ENCODE peak calls at places on chromosome 15, in ten cellular contexts. S is AG10803, H is fibroblast of lung, Z is endothelial cell, Q is IMR-90, L is OCI-LY7, J is GM12865, E is AG04450, M is lower leg skin, T is heart left ventricle. P is an unnamed sample.

GRCh38 chr15:75361361-75361988 is 6.9 kb downstream of the MAN2C1 start:
- DNase-seq in S (no peak), H (no peak), Z (no peak), Q (no peak), L (no peak), J (no peak), E (no peak), M (no peak), T (no peak), P (no peak)

GRCh38 chr15:58585668-58586461 is 154.1 kb downstream of the LIPC start:
- DNase-seq in S (no peak), H (no peak), Z (no peak), Q (no peak), L (peak), J (peak), E (no peak), M (no peak), T (no peak), P (no peak)

GRCh38 chr15:61275901-61276300 is 46.8 kb upstream of the RORA start:
- DNase-seq in S (no peak), H (no peak), Z (no peak), Q (no peak), L (no peak), J (no peak), E (no peak), M (no peak), T (no peak), P (peak)

GRCh38 chr15:53976844-53977392 is 1.3 kb upstream of the UNC13C start:
- DNase-seq in S (no peak), H (no peak), Z (peak), Q (no peak), L (no peak), J (peak), E (no peak), M (no peak), T (no peak), P (no peak)

GRCh38 chr15:66682865-66683264 is 19.2 kb upstream of the SMAD6 start:
- DNase-seq in S (peak), H (peak), Z (no peak), Q (peak), L (peak), J (peak), E (no peak), M (no peak), T (no peak), P (no peak)

GRCh38 chr15:68550498-68551295 is 28.1 kb upstream of the CORO2B start:
- DNase-seq in S (peak), H (peak), Z (peak), Q (peak), L (peak), J (peak), E (no peak), M (peak), T (peak), P (peak)

GRCh38 chr15:101478701-101479341 is 10.7 kb downstream of the PCSK6 start:
- DNase-seq in S (no peak), H (no peak), Z (no peak), Q (no peak), L (no peak), J (no peak), E (no peak), M (no peak), T (no peak), P (no peak)

GRCh38 chr15:65535192-65535591 is 4.9 kb downstream of the HACD3 start:
- DNase-seq in S (no peak), H (peak), Z (no peak), Q (peak), L (no peak), J (no peak), E (no peak), M (no peak), T (no peak), P (no peak)

GRCh38 chr15:69847625-69848024 is 250.1 kb downstream of the TLE3 start:
- DNase-seq in S (no peak), H (no peak), Z (no peak), Q (no peak), L (no peak), J (no peak), E (no peak), M (no peak), T (no peak), P (no peak)

GRCh38 chr15:79431636-79432344 is at the start of gene MINAR1:
- DNase-seq in S (peak), H (peak), Z (peak), Q (peak), L (no peak), J (no peak), E (no peak), M (no peak), T (no peak), P (peak)

GRCh38 chr15:43958894-43959330 is 132.1 kb downstream of the WDR76 start:
- DNase-seq in S (peak), H (peak), Z (no peak), Q (peak), L (no peak), J (no peak), E (peak), M (no peak), T (no peak), P (peak)

GRCh38 chr15:68498076-68498475 is 66.1 kb upstream of the ITGA11 start:
- DNase-seq in S (no peak), H (no peak), Z (no peak), Q (no peak), L (no peak), J (no peak), E (no peak), M (no peak), T (no peak), P (no peak)

GRCh38 chr15:33720952-33721351 is 247.3 kb upstream of the CHRM5 start:
- DNase-seq in S (peak), H (peak), Z (no peak), Q (peak), L (no peak), J (no peak), E (no peak), M (no peak), T (no peak), P (peak)

GRCh38 chr15:74042603-74043424 is 39.5 kb downstream of the GOLGA6A start:
- DNase-seq in S (no peak), H (no peak), Z (no peak), Q (no peak), L (no peak), J (no peak), E (no peak), M (no peak), T (no peak), P (no peak)

GRCh38 chr15:58433597-58434333 is 2.0 kb downstream of the LIPC start:
- DNase-seq in S (peak), H (no peak), Z (no peak), Q (no peak), L (no peak), J (no peak), E (no peak), M (no peak), T (no peak), P (peak)

GRCh38 chr15:48823237-48823636 is 12.4 kb upstream of the CEP152 start:
- DNase-seq in S (peak), H (peak), Z (no peak), Q (peak), L (no peak), J (no peak), E (no peak), M (no peak), T (no peak), P (peak)

GRCh38 chr15:28944286-28944685 is 58.5 kb downstream of the APBA2 start:
- DNase-seq in S (no peak), H (no peak), Z (no peak), Q (no peak), L (no peak), J (no peak), E (no peak), M (no peak), T (no peak), P (no peak)

GRCh38 chr15:64895285-64896065 is 16.2 kb upstream of the ANKDD1A start:
- DNase-seq in S (peak), H (no peak), Z (no peak), Q (peak), L (peak), J (peak), E (no peak), M (no peak), T (peak), P (peak)

GRCh38 chr15:41921167-41921566 is 27.3 kb upstream of the SPTBN5 start:
- DNase-seq in S (no peak), H (peak), Z (no peak), Q (peak), L (no peak), J (no peak), E (no peak), M (no peak), T (no peak), P (no peak)

GRCh38 chr15:35506272-35506870 is 39.6 kb downstream of the DPH6 start:
- DNase-seq in S (no peak), H (no peak), Z (no peak), Q (no peak), L (no peak), J (no peak), E (no peak), M (no peak), T (no peak), P (peak)

GRCh38 chr15:33145447-33145846 is 49.1 kb downstream of the FMN1 start:
- DNase-seq in S (no peak), H (no peak), Z (no peak), Q (no peak), L (no peak), J (no peak), E (no peak), M (peak), T (no peak), P (no peak)

GRCh38 chr15:78676424-78677110 is 35.6 kb upstream of the CHRNB4 start:
- DNase-seq in S (no peak), H (no peak), Z (no peak), Q (no peak), L (no peak), J (no peak), E (no peak), M (no peak), T (no peak), P (no peak)

GRCh38 chr15:70954176-70954575 is 61.5 kb downstream of the LRRC49 start:
- DNase-seq in S (peak), H (peak), Z (no peak), Q (no peak), L (no peak), J (no peak), E (no peak), M (no peak), T (no peak), P (no peak)

GRCh38 chr15:96042734-96043224 is 287.7 kb upstream of the NR2F2 start:
- DNase-seq in S (no peak), H (no peak), Z (no peak), Q (no peak), L (peak), J (peak), E (no peak), M (no peak), T (no peak), P (no peak)

GRCh38 chr15:83365370-83365938 is 81.0 kb upstream of the BNC1 start:
- DNase-seq in S (peak), H (peak), Z (peak), Q (peak), L (no peak), J (no peak), E (no peak), M (peak), T (peak), P (peak)

GRCh38 chr15:71203573-71204444 is 88.5 kb downstream of the THSD4 start:
- DNase-seq in S (peak), H (no peak), Z (no peak), Q (peak), L (no peak), J (no peak), E (no peak), M (no peak), T (no peak), P (no peak)

GRCh38 chr15:73265536-73266153 is 103.1 kb downstream of the HCN4 start:
- DNase-seq in S (peak), H (peak), Z (peak), Q (peak), L (peak), J (peak), E (peak), M (peak), T (no peak), P (peak)

GRCh38 chr15:93467327-93467726 is 378.3 kb upstream of the RGMA start:
- DNase-seq in S (no peak), H (peak), Z (no peak), Q (no peak), L (no peak), J (no peak), E (no peak), M (peak), T (peak), P (no peak)

GRCh38 chr15:91521996-91522395 is 331.5 kb upstream of the SLCO3A1 start:
- DNase-seq in S (peak), H (peak), Z (no peak), Q (peak), L (no peak), J (no peak), E (peak), M (no peak), T (no peak), P (no peak)

GRCh38 chr15:70863450-70864218 is 9.7 kb upstream of the LARP6 start:
- DNase-seq in S (peak), H (peak), Z (no peak), Q (peak), L (no peak), J (no peak), E (no peak), M (no peak), T (no peak), P (peak)

GRCh38 chr15:71443538-71443937 is 328.3 kb downstream of the THSD4 start:
- DNase-seq in S (peak), H (peak), Z (peak), Q (peak), L (peak), J (peak), E (no peak), M (no peak), T (no peak), P (peak)

GRCh38 chr15:58534556-58534955 is 102.8 kb downstream of the LIPC start:
- DNase-seq in S (no peak), H (no peak), Z (no peak), Q (no peak), L (no peak), J (no peak), E (no peak), M (no peak), T (no peak), P (no peak)

GRCh38 chr15:92869263-92869940 is 30.7 kb upstream of the CHD2 start:
- DNase-seq in S (peak), H (peak), Z (no peak), Q (peak), L (no peak), J (no peak), E (no peak), M (peak), T (no peak), P (peak)

GRCh38 chr15:75203017-75203907 is 1.6 kb downstream of the C15orf39 start:
- DNase-seq in S (peak), H (peak), Z (no peak), Q (peak), L (peak), J (no peak), E (no peak), M (no peak), T (no peak), P (no peak)

GRCh38 chr15:55420171-55420871 is 12.0 kb downstream of the PIERCE2 start:
- DNase-seq in S (no peak), H (no peak), Z (no peak), Q (no peak), L (no peak), J (no peak), E (no peak), M (no peak), T (no peak), P (no peak)

GRCh38 chr15:40108855-40109735 is at the start of gene BMF:
- DNase-seq in S (peak), H (peak), Z (peak), Q (peak), L (peak), J (peak), E (peak), M (peak), T (peak), P (peak)
- TF ChIP-seq CTCF in S (peak), H (peak), Z (no peak), Q (peak), L (peak), J (peak), E (peak), M (no peak), T (no peak), P (peak)

GRCh38 chr15:63219196-63219719 is 29.9 kb downstream of the RAB8B start:
- DNase-seq in S (no peak), H (no peak), Z (no peak), Q (no peak), L (no peak), J (no peak), E (no peak), M (no peak), T (no peak), P (no peak)
- TF ChIP-seq CTCF in S (no peak), H (no peak), Z (no peak), Q (no peak), L (no peak), J (no peak), E (no peak), M (no peak), T (no peak), P (no peak)

DNA sequence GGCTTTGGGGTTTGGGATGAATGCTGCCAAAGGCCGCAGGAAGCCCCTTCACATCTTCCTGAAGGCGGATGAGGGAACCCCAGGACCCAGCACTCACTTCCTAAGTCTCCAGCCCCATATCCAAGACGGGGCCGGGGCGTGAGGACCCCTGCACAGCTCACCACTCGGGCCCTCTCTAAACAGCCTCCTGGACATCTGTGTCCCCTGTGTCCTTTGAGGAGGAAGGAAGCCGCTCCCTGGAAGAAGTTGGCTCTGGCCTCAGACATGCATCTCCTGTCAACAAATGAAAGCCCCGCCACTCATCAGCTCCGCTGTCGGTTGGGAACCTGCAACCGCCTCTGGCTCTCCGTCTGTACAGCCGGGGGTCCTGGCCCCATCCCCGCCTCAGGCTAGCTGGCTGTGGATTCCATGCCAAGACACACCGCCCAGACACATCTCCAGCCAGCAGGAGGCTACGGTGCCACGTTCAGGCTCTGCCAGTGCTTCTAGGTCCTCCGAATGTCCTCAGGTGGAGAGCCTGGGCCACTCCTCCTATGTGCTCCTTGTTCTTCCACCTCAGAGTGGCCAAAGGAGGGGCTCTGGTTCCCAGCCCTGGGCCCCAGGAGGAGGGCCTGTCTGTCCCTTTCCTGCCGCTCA is 140.0 kb upstream of the MEF2A start:
- DNase-seq in S (no peak), H (no peak), Z (no peak), Q (no peak), L (no peak), J (no peak), E (no peak), M (no peak), T (peak), P (no peak)
- TF ChIP-seq CTCF in S (peak), H (no peak), Z (no peak), Q (peak), L (no peak), J (no peak), E (no peak), M (no peak), T (no peak), P (no peak)

DNA sequence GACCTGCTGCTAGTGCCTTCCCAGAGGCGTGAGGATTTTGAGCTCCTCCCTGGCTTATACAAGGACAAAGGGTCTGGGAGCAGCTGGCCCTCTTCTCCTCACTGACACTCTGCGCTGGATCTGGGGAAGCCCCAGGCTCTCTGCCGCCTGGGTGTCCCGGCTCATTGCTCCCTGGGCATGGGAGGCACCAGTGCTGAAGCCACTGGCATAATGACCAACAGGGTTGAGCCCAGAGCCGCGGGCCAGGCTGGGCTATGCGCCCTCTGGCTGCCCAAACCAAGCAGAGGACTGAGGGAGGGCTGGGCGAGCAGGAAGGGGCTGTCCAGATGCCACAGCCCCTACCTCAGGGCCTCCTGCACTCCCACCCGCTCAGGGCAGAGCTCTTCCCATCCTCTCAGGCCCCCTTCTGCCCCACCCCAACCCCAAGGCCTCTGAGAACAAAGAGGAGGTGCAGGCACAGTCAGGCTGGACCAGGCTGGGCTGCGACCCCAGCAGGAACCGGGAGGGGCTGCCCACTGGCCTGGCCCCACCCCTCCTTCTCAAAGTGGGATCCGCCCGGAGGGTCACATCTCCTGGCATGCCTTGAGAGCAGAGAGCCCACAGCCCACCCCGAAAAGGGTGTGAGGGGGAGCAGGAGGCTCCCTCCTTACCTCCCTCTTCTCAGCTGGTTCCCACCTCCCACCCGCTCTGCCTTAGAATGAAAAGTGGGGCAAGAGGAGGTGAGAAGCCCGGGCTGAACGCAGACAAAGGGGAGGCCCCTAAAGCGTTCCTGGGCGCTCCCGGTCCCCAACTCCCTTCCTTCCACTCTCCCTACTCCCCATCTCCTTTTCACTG is 1.5 kb downstream of the LINGO1 start:
- DNase-seq in S (no peak), H (no peak), Z (peak), Q (no peak), L (no peak), J (no peak), E (no peak), M (no peak), T (no peak), P (no peak)
- TF ChIP-seq CTCF in S (no peak), H (no peak), Z (no peak), Q (no peak), L (no peak), J (no peak), E (no peak), M (no peak), T (peak), P (no peak)

GRCh38 chr15:85760531-85761371 is 34.0 kb downstream of the KLHL25 start:
- DNase-seq in S (no peak), H (no peak), Z (no peak), Q (no peak), L (no peak), J (no peak), E (no peak), M (no peak), T (no peak), P (no peak)
- TF ChIP-seq CTCF in S (no peak), H (no peak), Z (no peak), Q (peak), L (peak), J (no peak), E (no peak), M (no peak), T (peak), P (no peak)

GRCh38 chr15:95024388-95024787 is 793.0 kb downstream of the MCTP2 start:
- DNase-seq in S (peak), H (peak), Z (no peak), Q (peak), L (peak), J (no peak), E (peak), M (no peak), T (no peak), P (peak)
- TF ChIP-seq CTCF in S (peak), H (peak), Z (peak), Q (peak), L (peak), J (peak), E (peak), M (no peak), T (peak), P (peak)

DNA sequence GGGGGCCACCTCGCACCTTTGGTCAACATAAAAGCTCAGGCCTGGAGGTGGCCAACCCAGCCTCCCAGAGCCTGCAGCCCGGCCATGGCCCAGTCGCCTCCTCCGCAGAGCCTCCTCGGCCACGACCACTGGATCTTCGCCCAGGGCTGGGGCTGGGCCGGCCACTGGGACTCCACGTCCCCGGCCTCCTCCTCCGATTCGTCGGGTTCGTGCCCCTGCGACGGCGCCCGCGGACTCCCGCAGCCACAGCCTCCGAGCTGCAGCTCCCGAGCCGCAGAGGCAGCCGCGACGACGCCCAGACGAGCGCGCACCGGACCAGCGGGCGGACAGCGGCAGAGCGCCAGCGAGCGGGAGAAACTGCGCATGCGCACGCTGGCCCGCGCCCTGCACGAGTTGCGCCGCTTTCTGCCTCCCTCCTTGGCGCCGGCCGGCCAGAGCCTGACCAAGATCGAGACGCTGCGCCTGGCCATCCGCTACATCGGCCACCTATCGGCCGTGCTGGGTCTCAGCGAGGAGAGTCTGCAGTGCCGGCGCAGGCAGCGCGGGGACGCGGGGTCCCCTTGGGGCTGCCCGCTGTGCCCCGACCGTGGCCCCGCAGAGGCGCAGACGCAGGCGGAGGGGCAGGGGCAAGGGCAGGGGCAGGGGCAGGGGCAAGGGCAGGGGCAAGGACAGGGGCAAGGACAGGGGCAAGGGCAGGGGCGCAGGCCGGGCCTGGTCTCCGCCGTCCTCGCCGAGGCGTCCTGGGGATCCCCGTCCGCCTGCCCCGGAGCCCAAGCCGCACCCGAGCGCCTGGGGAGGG is at the start of gene MESP2:
- DNase-seq in S (peak), H (peak), Z (peak), Q (peak), L (no peak), J (peak), E (no peak), M (peak), T (peak), P (peak)
- TF ChIP-seq CTCF in S (peak), H (peak), Z (peak), Q (peak), L (no peak), J (peak), E (peak), M (no peak), T (peak), P (no peak)